ENCODE peak calls at places on chromosome 20, in eight cellular contexts. D is omental fat pad, F is A673, U is HCT116, G is activated B cell treated with CpG ODN at 0.5 μM for 24 hours, V is mesothelial cell of epicardium, X is psoas muscle, N is PC-3. W is an unnamed sample.

GRCh38 chr20:49518576-49518975 is 36.1 kb upstream of the KCNB1 start:
- DNase-seq in N (no peak), F (no peak), G (no peak), V (no peak), X (no peak), D (no peak), U (no peak), W (no peak)

GRCh38 chr20:56411759-56412472 is at the start of gene CASS4:
- DNase-seq in N (peak), V (no peak), G (no peak), F (no peak), X (no peak), D (no peak), U (no peak), W (peak)

GRCh38 chr20:20248620-20249200 is 119.2 kb upstream of the INSM1 start:
- DNase-seq in D (no peak), N (no peak), U (no peak), X (no peak), V (no peak), F (no peak), G (no peak), W (no peak)

GRCh38 chr20:25481918-25482253 is 74.4 kb downstream of the GINS1 start:
- DNase-seq in F (no peak), N (no peak), X (no peak), V (no peak), D (no peak), U (no peak), G (no peak), W (no peak)

GRCh38 chr20:46573788-46574581 is 23.5 kb upstream of the OCSTAMP start:
- DNase-seq in N (peak), X (no peak), D (no peak), U (no peak), G (no peak), V (no peak), F (no peak), W (peak)

GRCh38 chr20:58950603-58951002 is 30.5 kb upstream of the NELFCD start:
- DNase-seq in U (no peak), X (no peak), V (no peak), N (no peak), D (no peak), F (no peak), G (no peak), W (no peak)

GRCh38 chr20:53074811-53075314 is 102.7 kb downstream of the TSHZ2 start:
- DNase-seq in N (peak), G (no peak), X (no peak), D (no peak), U (no peak), V (no peak), F (no peak), W (peak)

GRCh38 chr20:47784599-47785320 is 521 bp downstream of the SULF2 start:
- DNase-seq in G (no peak), D (no peak), N (peak), U (no peak), X (peak), F (peak), V (peak), W (peak)

GRCh38 chr20:4896971-4897497 is 104.3 kb downstream of the SLC23A2 start:
- DNase-seq in D (no peak), N (peak), F (no peak), V (no peak), U (no peak), G (no peak), X (no peak), W (no peak)

GRCh38 chr20:50245561-50246366 is 55.1 kb downstream of the CEBPB start:
- DNase-seq in G (no peak), V (no peak), F (peak), U (peak), D (no peak), X (no peak), N (peak), W (peak)

GRCh38 chr20:46350201-46350985 is 42.1 kb upstream of the CDH22 start:
- DNase-seq in N (peak), G (no peak), U (no peak), D (no peak), F (peak), X (no peak), V (no peak), W (peak)

GRCh38 chr20:16472045-16472872 is 101.0 kb downstream of the KIF16B start:
- DNase-seq in X (no peak), F (no peak), U (no peak), V (no peak), D (no peak), N (peak), G (no peak), W (peak)

GRCh38 chr20:53337419-53338101 is 256.1 kb downstream of the ZNF217 start:
- DNase-seq in D (no peak), V (no peak), N (no peak), G (no peak), U (no peak), F (no peak), X (no peak), W (no peak)

DNA sequence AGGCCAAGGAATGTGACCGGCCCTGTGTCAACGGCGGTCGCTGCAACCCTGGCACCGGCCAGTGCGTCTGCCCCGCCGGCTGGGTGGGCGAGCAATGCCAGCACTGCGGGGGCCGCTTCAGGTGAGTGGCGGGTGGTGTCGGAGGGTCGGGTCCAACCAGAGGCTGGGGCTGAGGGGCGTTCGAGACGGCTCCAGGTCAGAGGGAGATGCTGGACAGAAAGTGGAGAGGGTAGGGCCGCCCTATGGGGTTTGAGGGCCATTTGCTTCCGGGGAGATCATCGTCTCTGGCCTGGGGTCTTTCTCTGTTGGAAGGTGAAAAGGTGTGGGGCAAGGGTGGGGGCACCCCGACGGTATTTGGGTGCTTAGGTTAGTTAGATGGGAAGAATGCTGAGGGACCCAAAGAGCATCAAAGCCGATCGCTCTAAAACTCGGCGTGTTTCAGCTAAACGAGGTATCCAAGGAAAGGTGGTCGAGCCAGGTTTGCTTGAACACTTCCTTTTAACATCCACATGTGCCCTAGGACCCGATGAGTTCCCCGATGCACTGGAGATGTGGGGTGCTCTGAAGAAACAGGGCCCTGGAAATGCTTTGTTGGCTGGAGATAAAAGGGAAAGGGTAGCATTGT is 691 bp downstream of the ATRN start:
- DNase-seq in N (no peak), V (no peak), F (no peak), U (no peak), D (no peak), G (no peak), X (no peak), W (no peak)
- TF ChIP-seq CTCF in N (no peak), V (no peak), F (no peak), U (no peak), D (no peak), G (no peak), X (no peak), W (no peak)

GRCh38 chr20:43389839-43390626 is 67.7 kb upstream of the SRSF6 start:
- DNase-seq in U (no peak), F (peak), G (no peak), D (no peak), X (no peak), V (no peak), N (no peak), W (no peak)
- TF ChIP-seq CTCF in U (no peak), F (peak), G (no peak), D (no peak), X (no peak), V (peak), N (peak), W (no peak)

GRCh38 chr20:23120261-23120660 is 34.1 kb upstream of the CD93 start:
- DNase-seq in U (no peak), D (no peak), G (no peak), V (no peak), X (no peak), F (no peak), N (no peak), W (no peak)
- TF ChIP-seq CTCF in U (no peak), D (no peak), G (no peak), V (no peak), X (no peak), F (no peak), N (no peak), W (no peak)

GRCh38 chr20:62641749-62642665 is at the start of gene SLCO4A1:
- DNase-seq in U (peak), N (peak), X (peak), D (peak), F (peak), G (peak), V (peak), W (peak)
- TF ChIP-seq CTCF in U (no peak), N (no peak), X (peak), D (no peak), F (no peak), G (no peak), V (no peak), W (no peak)

DNA sequence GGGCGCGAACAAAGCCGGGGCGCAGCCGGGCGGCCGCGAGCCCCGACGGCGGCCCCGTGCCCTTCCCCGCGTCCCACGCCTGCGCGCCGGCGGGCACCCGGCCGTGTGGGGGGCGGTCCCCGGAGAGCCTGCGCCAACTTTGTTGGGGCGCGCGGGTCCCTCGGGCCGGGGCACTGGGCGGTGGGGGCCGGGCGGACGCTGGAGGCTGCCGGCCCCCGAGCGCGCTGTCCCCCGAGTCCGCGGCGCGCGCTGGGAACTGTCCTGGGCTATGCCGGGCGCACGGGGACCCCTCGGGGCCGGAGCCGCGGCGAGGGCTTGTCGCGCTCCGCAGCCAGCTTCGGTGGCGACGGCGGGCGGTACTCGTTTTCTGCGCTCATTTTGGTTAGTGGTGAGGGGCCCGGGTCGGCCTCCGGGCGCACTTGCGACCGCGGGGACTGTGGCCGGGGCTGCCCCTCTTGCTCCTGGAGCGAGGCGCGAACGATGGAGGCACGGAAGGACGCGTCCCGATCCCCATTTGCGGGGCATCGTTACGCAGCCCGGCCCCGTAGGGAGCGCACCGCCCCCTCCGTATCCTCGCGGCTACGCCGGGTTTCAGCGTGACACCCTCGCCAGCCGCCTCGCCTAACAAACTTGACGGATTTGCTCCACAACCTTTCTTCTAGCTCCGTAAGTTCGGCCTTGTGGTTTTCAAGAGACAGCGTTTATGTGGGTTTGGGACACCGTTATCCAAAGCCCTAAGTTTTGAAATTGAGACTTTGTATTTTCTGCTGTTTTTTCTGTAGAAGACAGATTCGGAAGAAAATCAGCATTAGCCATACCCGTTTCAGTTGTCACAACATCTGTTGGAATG is 632 bp downstream of the SS18L1 start:
- DNase-seq in V (peak), X (peak), U (no peak), G (peak), N (peak), D (no peak), F (peak), W (peak)
- TF ChIP-seq CTCF in V (no peak), X (no peak), U (no peak), G (no peak), N (no peak), D (no peak), F (no peak), W (no peak)

DNA sequence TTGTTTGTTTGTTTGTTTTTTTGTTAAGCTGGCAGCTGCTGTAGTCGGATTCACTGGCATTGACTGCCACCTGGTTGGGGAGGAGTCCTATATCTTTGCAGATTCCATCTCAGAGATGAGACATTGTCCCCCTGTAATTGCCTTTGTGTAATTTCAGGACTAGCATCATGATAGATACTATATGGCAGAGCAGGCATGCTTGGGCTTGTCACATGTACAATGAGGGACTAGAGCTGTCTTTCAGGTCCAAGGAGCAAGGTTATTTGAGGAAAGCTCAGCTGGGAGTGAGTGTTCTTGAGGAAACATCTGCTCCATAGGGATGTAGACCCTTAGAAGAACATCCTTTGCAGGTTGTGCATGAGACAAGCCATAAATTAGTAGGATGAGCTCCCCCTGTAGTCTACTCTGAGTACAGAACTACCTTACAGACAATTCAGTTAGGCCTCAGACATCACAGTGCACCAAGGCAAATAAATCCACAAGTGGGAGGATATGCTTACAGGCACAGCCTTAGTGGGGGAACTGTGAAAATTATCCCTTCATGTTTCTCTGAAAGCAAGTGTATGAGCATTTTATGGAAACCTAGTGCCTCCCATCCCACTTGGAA is 62.1 kb downstream of the BMP2 start:
- DNase-seq in N (no peak), V (no peak), X (no peak), F (no peak), G (no peak), U (no peak), D (no peak), W (no peak)
- TF ChIP-seq CTCF in N (peak), V (no peak), X (no peak), F (no peak), G (no peak), U (no peak), D (no peak), W (peak)

DNA sequence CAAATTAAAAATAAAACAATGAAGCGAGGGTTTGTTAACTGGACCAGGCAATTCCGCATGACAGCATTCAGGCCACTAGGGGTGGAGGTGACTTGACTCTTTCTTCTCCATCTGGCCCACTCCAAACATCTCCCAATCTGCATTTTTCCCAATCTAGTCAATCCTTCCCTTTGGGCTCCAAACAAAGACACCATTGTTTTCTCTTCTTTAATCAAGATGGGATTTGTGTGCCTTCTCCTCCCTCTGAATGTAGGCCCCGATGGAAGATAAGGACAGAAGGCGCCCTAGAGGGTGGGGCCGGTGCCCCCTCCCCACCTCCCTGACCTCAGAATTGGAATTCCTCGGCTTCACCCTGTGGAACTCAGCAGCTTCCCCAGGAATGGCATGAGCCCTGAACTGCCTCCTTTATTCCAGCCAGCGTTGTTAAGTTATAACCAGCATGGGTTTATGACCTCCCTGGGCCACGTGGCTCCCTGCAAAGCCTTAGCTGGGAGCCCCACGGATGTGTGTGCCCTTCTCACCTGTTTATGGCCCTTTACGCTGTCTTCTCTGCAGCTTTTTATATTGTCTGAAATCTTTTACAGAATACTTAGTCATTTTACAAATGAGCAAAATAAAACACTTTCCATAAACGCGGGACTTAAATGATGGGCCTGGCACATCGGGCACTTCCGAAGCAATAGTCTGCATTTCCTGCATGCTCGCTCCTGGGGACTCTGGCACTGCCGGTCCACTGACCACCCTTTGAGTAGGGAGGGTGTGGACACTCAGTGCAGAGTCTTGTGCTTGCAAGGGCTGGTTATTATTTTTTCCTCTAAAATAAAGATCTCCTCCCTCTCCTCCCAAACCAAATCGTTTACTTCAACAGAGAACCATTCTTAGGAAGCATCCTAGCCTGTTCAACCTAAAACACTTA is 24.5 kb downstream of the OVOL2 start:
- DNase-seq in V (no peak), F (no peak), G (no peak), D (no peak), X (no peak), N (peak), U (no peak), W (no peak)
- TF ChIP-seq CTCF in V (peak), F (no peak), G (no peak), D (no peak), X (no peak), N (peak), U (no peak), W (no peak)

DNA sequence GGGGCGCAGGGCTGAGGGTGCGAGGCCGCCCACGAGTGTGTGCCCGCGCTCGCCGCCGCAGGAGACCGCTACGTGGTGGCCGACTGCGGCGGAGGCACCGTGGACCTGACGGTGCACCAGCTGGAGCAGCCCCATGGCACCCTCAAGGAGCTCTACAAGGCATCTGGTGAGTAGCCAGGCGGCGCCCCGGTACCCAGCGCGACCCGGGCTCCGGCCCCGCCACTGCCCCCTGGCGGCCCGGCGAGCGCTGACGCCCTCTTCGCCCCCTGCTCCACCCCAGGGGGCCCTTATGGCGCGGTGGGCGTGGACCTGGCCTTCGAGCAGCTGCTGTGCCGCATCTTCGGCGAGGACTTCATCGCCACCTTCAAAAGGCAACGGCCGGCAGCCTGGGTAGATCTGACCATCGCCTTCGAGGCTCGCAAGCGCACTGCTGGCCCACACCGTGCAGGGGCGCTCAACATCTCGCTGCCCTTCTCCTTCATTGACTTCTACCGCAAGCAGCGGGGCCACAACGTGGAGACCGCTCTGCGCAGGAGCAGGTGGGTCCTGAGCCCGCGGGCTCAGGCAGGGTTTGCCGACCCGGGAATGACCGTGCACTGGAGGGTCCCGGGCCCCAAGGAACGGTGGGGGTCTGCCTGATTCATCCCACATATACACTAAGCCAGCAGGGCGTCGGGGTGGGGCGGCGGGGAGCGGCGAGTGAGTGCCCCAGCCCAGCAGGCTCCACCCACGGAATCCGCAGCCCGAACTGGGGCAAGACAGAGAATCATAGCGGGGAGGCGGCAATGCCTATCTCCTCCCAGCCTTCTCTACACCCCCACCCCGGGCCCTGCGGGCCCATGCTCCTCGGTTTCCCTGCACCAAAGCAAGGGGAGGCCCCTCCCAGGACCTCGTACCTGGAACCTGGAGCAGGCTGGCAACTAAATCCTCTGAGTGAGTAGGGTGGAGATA is 17.5 kb downstream of the HSPA12B start:
- DNase-seq in D (no peak), V (peak), G (no peak), N (no peak), F (peak), U (no peak), X (no peak), W (no peak)
- TF ChIP-seq CTCF in D (no peak), V (peak), G (no peak), N (peak), F (peak), U (peak), X (peak), W (peak)

W was measured in astrocyte.